ENCODE peak calls at places on chromosomes 13 and 19, in eight cellular contexts. Q is Caco-2, G is colonic mucosa, A is tibial artery, B is spleen, V is uterus, N is breast epithelium, E is psoas muscle. F is an unnamed sample.

GRCh38 chr13:105518086-105518485 is 1017.4 kb downstream of the EFNB2 start:
- DNase-seq in N (no peak), G (no peak), A (no peak), B (no peak), E (no peak), Q (no peak), V (no peak), F (peak; percentile 2)

GRCh38 chr13:79935121-79935520 is 405.8 kb downstream of the SPRY2 start:
- DNase-seq in A (no peak), B (no peak), Q (no peak), G (no peak), V (no peak), E (no peak), N (no peak), F (no peak)

GRCh38 chr19:50745221-50745620 is 22.1 kb downstream of the CLEC11A start:
- DNase-seq in G (no peak), V (no peak), B (no peak), N (no peak), A (no peak), Q (no peak), E (no peak), F (no peak)

GRCh38 chr19:13521066-13521465 is 14.8 kb upstream of the CACNA1A start:
- DNase-seq in G (no peak), V (no peak), N (no peak), A (no peak), E (no peak), Q (no peak), B (no peak), F (no peak)

GRCh38 chr19:40603719-40604646 is 2.8 kb downstream of the LTBP4 start:
- DNase-seq in Q (peak; percentile 100), N (peak; percentile 98), V (peak; percentile 99), B (peak; percentile 98), E (peak; percentile 97), A (peak; percentile 99), G (peak; percentile 100), F (peak; percentile 100)

GRCh38 chr19:45514376-45515051 is 7.2 kb downstream of the VASP start:
- DNase-seq in V (no peak), A (no peak), B (no peak), E (no peak), G (peak; percentile 92), N (no peak), Q (no peak), F (no peak)

GRCh38 chr19:55647732-55648656 is at the start of gene CCDC106:
- DNase-seq in G (peak; percentile 63), V (peak; percentile 81), B (peak; percentile 90), Q (peak; percentile 77), A (peak; percentile 60), E (peak; percentile 78), N (no peak), F (peak; percentile 82)

GRCh38 chr13:109628251-109628699 is 158.1 kb downstream of the IRS2 start:
- DNase-seq in A (no peak), Q (no peak), N (no peak), G (no peak), B (no peak), V (no peak), E (no peak), F (no peak)

GRCh38 chr19:48064509-48064908 is 20.6 kb upstream of the CABP5 start:
- DNase-seq in N (no peak), G (no peak), E (no peak), V (no peak), A (no peak), Q (no peak), B (no peak), F (no peak)

GRCh38 chr13:102784501-102784900 is 10.9 kb upstream of the TEX30 start:
- DNase-seq in E (no peak), G (no peak), A (no peak), B (no peak), N (no peak), V (no peak), Q (no peak), F (no peak)

GRCh38 chr13:97974773-97975172 is 21.3 kb downstream of the IPO5 start:
- DNase-seq in A (no peak), Q (no peak), B (no peak), E (no peak), N (no peak), V (no peak), G (no peak), F (no peak)

GRCh38 chr13:92804346-92804745 is 422.3 kb upstream of the GPC6 start:
- DNase-seq in N (no peak), V (no peak), A (no peak), B (no peak), G (no peak), Q (no peak), E (no peak), F (no peak)

GRCh38 chr19:41876847-41877489 is at the start of gene CD79A:
- DNase-seq in N (no peak), Q (no peak), E (no peak), V (no peak), G (no peak), B (peak; percentile 96), A (no peak), F (peak; percentile 61)

GRCh38 chr13:105336706-105337582 is 1198.5 kb downstream of the EFNB2 start:
- DNase-seq in V (no peak), G (no peak), A (no peak), B (no peak), N (no peak), Q (no peak), E (no peak), F (no peak)

GRCh38 chr19:5484398-5485285 is 29.4 kb downstream of the ZNRF4 start:
- DNase-seq in G (no peak), E (no peak), Q (no peak), N (no peak), V (no peak), B (no peak), A (no peak), F (no peak)

GRCh38 chr19:2717638-2718541 is 3.3 kb downstream of the DIRAS1 start:
- DNase-seq in A (no peak), G (no peak), N (no peak), B (no peak), E (no peak), V (no peak), Q (no peak), F (no peak)

GRCh38 chr19:42149447-42150202 is 17.4 kb upstream of the POU2F2 start:
- DNase-seq in N (no peak), V (no peak), A (no peak), B (no peak), G (no peak), Q (no peak), E (no peak), F (no peak)

GRCh38 chr13:98307744-98308524 is 130.9 kb upstream of the RNF113B start:
- DNase-seq in E (no peak), Q (no peak), V (no peak), B (no peak), N (no peak), A (no peak), G (no peak), F (no peak)

GRCh38 chr13:51269039-51269438 is 46.8 kb downstream of the FAM124A start:
- DNase-seq in A (no peak), B (no peak), Q (no peak), G (no peak), N (no peak), E (no peak), V (no peak), F (peak; percentile 35)

GRCh38 chr19:8512115-8512967 is 1.6 kb downstream of the ZNF414 start:
- DNase-seq in G (peak; percentile 68), E (no peak), V (no peak), Q (peak; percentile 46), A (no peak), B (no peak), N (no peak), F (peak; percentile 30)
- H3K4me3 ChIP-seq in G (no peak overlapping the region), E (peak overlapping the region; percentile 86), V (no peak overlapping the region), Q (peak overlapping the region; percentile 86), A (no peak overlapping the region), B (no peak overlapping the region), N (peak overlapping the region; percentile 76), F (no peak overlapping the region)

GRCh38 chr19:38417544-38418506 is 8.2 kb downstream of the RASGRP4 start:
- DNase-seq in B (peak; percentile 95), A (peak; percentile 59), N (no peak), G (peak; percentile 70), E (peak; percentile 59), V (no peak), Q (peak; percentile 85), F (peak; percentile 72)
- H3K4me3 ChIP-seq in B (peak overlapping the region; percentile 42), A (peak overlapping the region; percentile 21), N (peak overlapping the region; percentile 48), G (peak overlapping the region; percentile 14), E (peak overlapping the region; percentile 56), V (no peak overlapping the region), Q (peak overlapping the region; percentile 37), F (peak overlapping the region; percentile 47)

GRCh38 chr13:31670831-31671617 is 68.3 kb upstream of the RXFP2 start:
- DNase-seq in N (no peak), A (no peak), E (no peak), G (no peak), B (no peak), V (no peak), Q (no peak), F (no peak)
- H3K4me3 ChIP-seq in N (no peak overlapping the region), A (no peak overlapping the region), E (no peak overlapping the region), G (no peak overlapping the region), B (no peak overlapping the region), V (no peak overlapping the region), Q (no peak overlapping the region), F (no peak overlapping the region)

DNA sequence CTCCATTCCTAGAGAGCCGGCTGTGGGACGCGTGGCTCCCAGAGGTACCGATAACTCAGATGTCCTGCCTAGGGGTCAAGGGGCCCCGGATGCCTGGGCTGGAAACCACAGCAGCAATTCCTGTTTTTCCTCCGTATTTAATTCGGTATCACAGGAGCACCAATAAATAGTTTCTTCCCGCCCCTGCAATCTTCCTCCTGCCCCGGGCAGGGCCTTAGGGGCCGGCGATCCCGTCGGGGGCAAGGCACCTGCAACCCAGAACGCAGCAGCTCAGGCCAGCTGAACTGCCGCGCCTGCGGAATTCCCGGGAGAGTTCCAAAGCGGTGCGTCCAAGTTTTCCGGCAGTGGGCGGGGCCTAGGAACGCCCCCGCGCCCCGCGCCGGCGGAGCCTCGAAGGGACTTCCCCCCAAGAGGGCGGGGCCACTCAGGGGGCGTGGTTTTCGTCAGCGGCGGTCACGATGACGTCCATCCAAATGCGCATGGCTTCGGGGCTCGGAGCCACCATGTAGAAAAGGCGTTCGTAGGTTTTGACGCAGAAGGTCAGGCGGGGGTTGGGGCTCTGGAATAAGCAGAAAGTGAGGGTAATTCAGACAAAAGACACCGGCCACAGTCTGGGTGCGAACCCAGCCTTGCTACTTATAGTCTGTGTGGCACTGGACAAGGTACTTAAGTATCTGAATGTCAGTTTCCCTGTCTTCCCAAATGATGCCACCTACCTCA is 9.7 kb upstream of the LYPD3 start:
- DNase-seq in A (peak; percentile 87), N (peak; percentile 96), E (peak; percentile 94), B (peak; percentile 96), Q (peak; percentile 99), G (peak; percentile 98), V (peak; percentile 96), F (peak; percentile 61)
- H3K4me3 ChIP-seq in A (peak overlapping the region; percentile 57), N (peak overlapping the region; percentile 46), E (peak overlapping the region; percentile 61), B (peak overlapping the region; percentile 37), Q (peak overlapping the region; percentile 30), G (peak overlapping the region; percentile 13), V (peak overlapping the region; percentile 21), F (no peak overlapping the region)

GRCh38 chr13:71018544-71018943 is 848.5 kb downstream of the DACH1 start:
- DNase-seq in B (no peak), V (no peak), N (no peak), E (no peak), G (no peak), Q (no peak), A (no peak), F (no peak)
- H3K4me3 ChIP-seq in B (no peak overlapping the region), V (no peak overlapping the region), N (no peak overlapping the region), E (no peak overlapping the region), G (no peak overlapping the region), Q (no peak overlapping the region), A (no peak overlapping the region), F (no peak overlapping the region)